ENCODE peak calls at places on chromosomes 2 and 18, in ten cellular contexts. B is GM23248; C is HepG2; W is astrocyte; V is HL-60; N is effector memory CD4-positive, alpha-beta T cell; G is upper lobe of right lung; Q is AG04450; K is esophagus squamous epithelium; Y is CD8-positive, alpha-beta T cell. O is an unnamed sample.

GRCh38 chr2:8822218-8822617 is 15.2 kb downstream of the KIDINS220 start:
- DNase-seq in C (peak; percentile 20), B (peak; percentile 20), W (no peak), Y (no peak), K (no peak), G (no peak), V (no peak), Q (no peak), N (no peak), O (no peak)

GRCh38 chr2:118112771-118113334 is 24.6 kb downstream of the INSIG2 start:
- DNase-seq in G (no peak), B (peak; percentile 80), W (peak; percentile 86), N (no peak), K (no peak), C (peak; percentile 52), Y (no peak), Q (no peak), V (no peak), O (peak; percentile 61)

GRCh38 chr18:34028341-34028740 is 196.4 kb downstream of the NOL4 start:
- DNase-seq in W (peak; percentile 86), K (no peak), V (no peak), Q (no peak), Y (no peak), N (no peak), C (no peak), B (no peak), G (no peak), O (no peak)

GRCh38 chr18:52670903-52671302 is 330.9 kb downstream of the DCC start:
- DNase-seq in V (no peak), K (no peak), C (peak; percentile 4), N (no peak), G (no peak), Y (no peak), W (peak; percentile 2), Q (no peak), B (peak; percentile 12), O (no peak)

GRCh38 chr2:187615364-187615763 is 61.1 kb upstream of the TFPI start:
- DNase-seq in K (no peak), B (no peak), C (no peak), N (no peak), Q (no peak), V (no peak), W (peak; percentile 11), Y (no peak), G (no peak), O (no peak)

GRCh38 chr2:138421315-138421970 is 80.1 kb upstream of the SPOPL start:
- DNase-seq in V (no peak), G (no peak), N (no peak), Q (no peak), K (no peak), B (peak; percentile 53), W (peak; percentile 44), C (peak; percentile 85), Y (no peak), O (peak; percentile 62)

GRCh38 chr2:15667579-15668556 is 76.2 kb downstream of the DDX1 start:
- DNase-seq in Q (no peak), K (no peak), Y (no peak), B (peak; percentile 32), G (no peak), W (peak; percentile 10), N (no peak), V (no peak), C (no peak), O (no peak)

GRCh38 chr2:219142329-219142728 is 18.3 kb downstream of the NHEJ1 start:
- DNase-seq in W (peak; percentile 68), C (no peak), Y (no peak), N (no peak), G (no peak), V (no peak), K (no peak), B (peak; percentile 96), Q (peak; percentile 32), O (no peak)

GRCh38 chr2:168196764-168197180 is 50.6 kb downstream of the STK39 start:
- DNase-seq in G (no peak), N (no peak), B (no peak), V (no peak), C (peak; percentile 92), K (no peak), Y (no peak), Q (no peak), W (no peak), O (no peak)

GRCh38 chr2:168201211-168201610 is 46.2 kb downstream of the STK39 start:
- DNase-seq in K (no peak), W (peak; percentile 87), Q (no peak), Y (no peak), V (no peak), G (no peak), C (no peak), B (no peak), N (no peak), O (no peak)

GRCh38 chr2:168194784-168195522 is 52.4 kb downstream of the STK39 start:
- DNase-seq in B (peak; percentile 82), C (no peak), Q (no peak), G (no peak), Y (no peak), N (no peak), V (no peak), W (no peak), K (no peak), O (no peak)

GRCh38 chr2:168201722-168202121 is 45.7 kb downstream of the STK39 start:
- DNase-seq in Q (no peak), B (no peak), C (no peak), N (no peak), V (no peak), K (no peak), Y (no peak), W (no peak), G (no peak), O (no peak)

GRCh38 chr2:168198476-168199192 is 48.8 kb downstream of the STK39 start:
- DNase-seq in N (no peak), B (peak; percentile 78), G (no peak), Y (no peak), C (peak; percentile 82), Q (no peak), V (no peak), W (peak; percentile 57), K (no peak), O (no peak)
- H3K27ac ChIP-seq in N (no peak overlapping the region), B (peak overlapping the region; percentile 38), G (no peak overlapping the region), Y (no peak overlapping the region), C (peak overlapping the region; percentile 32), Q (no peak overlapping the region), V (no peak overlapping the region), W (no peak overlapping the region), K (no peak overlapping the region), O (no peak overlapping the region)

GRCh38 chr18:43077510-43078290 is 37.8 kb downstream of the RIT2 start:
- DNase-seq in Q (no peak), N (no peak), G (no peak), Y (no peak), W (no peak), V (no peak), C (no peak), K (no peak), B (no peak), O (no peak)

GRCh38 chr18:43081396-43081795 is 34.1 kb downstream of the RIT2 start:
- DNase-seq in C (no peak), Q (no peak), V (no peak), W (no peak), Y (no peak), B (no peak), K (no peak), N (no peak), G (no peak), O (no peak)

GRCh38 chr18:43080671-43081070 is 34.8 kb downstream of the RIT2 start:
- DNase-seq in Y (no peak), B (no peak), W (no peak), Q (no peak), C (no peak), V (no peak), G (no peak), K (no peak), N (no peak), O (no peak)

GRCh38 chr18:43079422-43079821 is 36.1 kb downstream of the RIT2 start:
- DNase-seq in Y (no peak), K (no peak), W (no peak), N (no peak), C (no peak), B (no peak), G (no peak), V (no peak), Q (no peak), O (no peak)

DNA sequence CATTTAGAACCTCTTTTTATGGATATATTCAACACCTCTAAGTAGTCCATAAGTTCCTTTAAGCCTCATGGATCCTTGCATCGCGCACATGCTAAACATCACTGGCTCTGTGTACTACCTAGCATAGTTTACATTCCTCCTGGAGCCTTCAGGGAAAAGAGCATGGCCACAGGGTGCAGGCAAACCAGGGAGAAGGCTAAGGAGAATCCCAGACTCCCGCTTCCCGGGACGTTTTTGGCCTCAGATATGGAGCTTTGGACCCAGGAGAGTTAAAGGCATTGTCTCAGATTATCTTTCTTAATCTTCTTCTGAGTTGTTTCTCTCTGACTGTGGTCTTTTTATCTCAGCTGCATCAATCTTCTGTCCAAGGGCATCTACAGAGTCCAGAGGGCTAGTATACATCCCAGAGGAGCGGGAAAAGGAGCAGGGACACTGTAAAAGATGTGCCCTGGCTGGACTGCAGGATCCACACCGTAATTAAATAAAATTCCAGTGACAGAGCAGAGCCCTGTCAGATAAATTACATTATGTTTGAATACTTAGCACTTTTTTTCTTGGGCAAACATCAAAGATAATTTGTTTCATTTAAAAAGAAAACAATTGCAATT is 36.9 kb downstream of the RIT2 start:
- DNase-seq in G (no peak), W (no peak), C (no peak), V (no peak), Q (no peak), K (no peak), N (no peak), B (no peak), Y (no peak), O (no peak)
- H3K27ac ChIP-seq in G (no peak overlapping the region), W (no peak overlapping the region), C (no peak overlapping the region), V (no peak overlapping the region), Q (no peak overlapping the region), K (no peak overlapping the region), N (no peak overlapping the region), B (no peak overlapping the region), Y (no peak overlapping the region), O (no peak overlapping the region)

DNA sequence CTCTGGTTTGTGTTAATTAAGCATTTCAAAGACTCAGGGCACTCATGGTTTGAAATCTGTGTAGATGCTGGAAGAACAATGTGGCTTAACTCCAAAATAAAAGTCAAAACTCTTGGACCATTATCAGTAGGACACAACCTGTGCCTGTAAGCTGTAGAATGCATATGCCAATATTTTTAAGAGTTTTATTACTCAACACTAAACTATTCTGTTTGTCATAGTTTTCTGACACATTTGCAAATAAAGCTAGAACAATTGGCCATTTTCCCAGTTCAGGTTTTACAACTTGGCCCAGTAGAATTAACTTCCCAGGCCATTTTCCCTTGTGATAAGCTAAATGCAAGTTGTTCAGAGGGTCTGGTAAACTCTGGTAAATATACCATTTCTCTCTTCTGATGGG is 713.1 kb downstream of the CBLN2 start:
- DNase-seq in W (peak; percentile 22), G (no peak), V (no peak), B (no peak), Y (no peak), Q (peak; percentile 24), C (no peak), N (no peak), K (no peak), O (no peak)
- H3K27ac ChIP-seq in W (no peak overlapping the region), G (no peak overlapping the region), V (no peak overlapping the region), B (no peak overlapping the region), Y (no peak overlapping the region), Q (no peak overlapping the region), C (no peak overlapping the region), N (no peak overlapping the region), K (no peak overlapping the region), O (no peak overlapping the region)

GRCh38 chr2:19868705-19869550 is 32.9 kb downstream of the TTC32 start:
- DNase-seq in G (peak; percentile 74), Q (no peak), K (no peak), V (peak; percentile 20), C (no peak), Y (peak; percentile 42), W (no peak), B (peak; percentile 72), N (peak; percentile 39), O (no peak)

GRCh38 chr2:19864369-19864768 is 37.4 kb downstream of the TTC32 start:
- DNase-seq in G (no peak), K (no peak), Y (no peak), N (no peak), Q (no peak), B (no peak), C (no peak), V (no peak), W (no peak), O (no peak)

GRCh38 chr2:19865151-19865550 is 36.6 kb downstream of the TTC32 start:
- DNase-seq in G (no peak), N (no peak), V (no peak), Y (no peak), W (no peak), C (no peak), B (no peak), K (no peak), Q (no peak), O (no peak)

GRCh38 chr2:19868224-19868623 is 33.6 kb downstream of the TTC32 start:
- DNase-seq in V (no peak), B (no peak), Y (no peak), K (no peak), G (no peak), N (no peak), W (no peak), Q (no peak), C (no peak), O (no peak)

GRCh38 chr2:19866741-19867140 is 35.0 kb downstream of the TTC32 start:
- DNase-seq in G (no peak), K (no peak), C (no peak), N (no peak), Y (no peak), Q (no peak), B (no peak), W (no peak), V (no peak), O (no peak)
- H3K27ac ChIP-seq in G (no peak overlapping the region), K (no peak overlapping the region), C (no peak overlapping the region), N (no peak overlapping the region), Y (no peak overlapping the region), Q (no peak overlapping the region), B (no peak overlapping the region), W (no peak overlapping the region), V (no peak overlapping the region), O (no peak overlapping the region)